ENCODE peak calls at places on chromosomes 6 and 20, in five cellular contexts. Q is IMR-90, B is mesenchymal stem cell, W is H1, Z is trophoblast cell. L is an unnamed sample.

GRCh38 chr20:59938221-59938620 is 1.9 kb downstream of the PPP1R3D start:
- DNase-seq in W (no peak), Q (peak), B (peak), Z (peak), L (no peak)

GRCh38 chr20:19823216-19823615 is 65.2 kb downstream of the RIN2 start:
- DNase-seq in W (no peak), Z (no peak), Q (peak), B (no peak), L (no peak)

GRCh38 chr6:31971279-31971992 is 502 bp downstream of the DXO start:
- DNase-seq in Z (no peak), Q (no peak), B (no peak), W (peak), L (no peak)

GRCh38 chr6:156948807-156949206 is 171.6 kb downstream of the ARID1B start:
- DNase-seq in W (no peak), B (peak), Q (peak), Z (peak), L (no peak)

GRCh38 chr6:45929421-45930361 is 86.0 kb downstream of the CLIC5 start:
- DNase-seq in Z (no peak), W (no peak), B (peak), Q (no peak), L (no peak)

GRCh38 chr20:63046841-63047240 is 40.1 kb upstream of the BHLHE23 start:
- DNase-seq in B (no peak), W (no peak), Q (no peak), Z (no peak), L (no peak)

GRCh38 chr6:41488392-41489129 is 57.6 kb upstream of the FOXP4 start:
- DNase-seq in Z (no peak), Q (peak), B (peak), W (peak), L (peak)

GRCh38 chr6:102381203-102381602 is 987.7 kb downstream of the GRIK2 start:
- DNase-seq in Q (no peak), Z (no peak), B (no peak), W (no peak), L (no peak)

GRCh38 chr20:61719691-61720347 is 345.9 kb downstream of the TAF4 start:
- DNase-seq in B (no peak), Z (no peak), Q (no peak), W (no peak), L (no peak)

GRCh38 chr6:66926060-66926459 is 1219.0 kb upstream of the EYS start:
- DNase-seq in Z (no peak), B (peak), W (no peak), Q (no peak), L (no peak)

GRCh38 chr20:21514553-21515251 is 838 bp upstream of the NKX2-2 start:
- DNase-seq in W (peak), Q (no peak), B (no peak), Z (no peak), L (no peak)

GRCh38 chr6:4402477-4402976 is 267.2 kb upstream of the ECI2 start:
- DNase-seq in Z (no peak), W (no peak), B (peak), Q (peak), L (no peak)

GRCh38 chr20:23047738-23048214 is 1.7 kb downstream of the THBD start:
- DNase-seq in W (no peak), Z (no peak), Q (no peak), B (no peak), L (no peak)

GRCh38 chr6:4055420-4056041 is 23.4 kb downstream of the FAM217A start:
- DNase-seq in B (peak), Q (peak), W (no peak), Z (peak), L (no peak)

GRCh38 chr20:60331688-60332300 is 373.6 kb downstream of the CDH26 start:
- DNase-seq in B (no peak), Z (no peak), W (no peak), Q (no peak), L (no peak)

GRCh38 chr20:24403410-24403809 is 66.0 kb upstream of the SYNDIG1 start:
- DNase-seq in Z (no peak), B (no peak), W (no peak), Q (no peak), L (no peak)

GRCh38 chr6:52304917-52305316 is 20.4 kb upstream of the MCM3 start:
- DNase-seq in Z (peak), B (peak), Q (peak), W (no peak), L (no peak)

GRCh38 chr6:137297887-137298286 is 78.7 kb upstream of the IFNGR1 start:
- DNase-seq in Q (peak), W (peak), Z (no peak), B (no peak), L (no peak)

GRCh38 chr6:7100072-7100750 is 7.5 kb upstream of the RREB1 start:
- DNase-seq in Q (no peak), W (no peak), Z (no peak), B (no peak), L (no peak)

GRCh38 chr6:138622967-138623366 is 123.7 kb upstream of the NHSL1 start:
- DNase-seq in W (no peak), B (no peak), Q (no peak), Z (no peak), L (no peak)

GRCh38 chr6:41512146-41512701 is 34.0 kb upstream of the FOXP4 start:
- DNase-seq in Q (no peak), W (no peak), B (no peak), Z (no peak), L (no peak)

GRCh38 chr6:2891768-2892170 is 11.3 kb downstream of the SERPINB9 start:
- DNase-seq in Z (no peak), B (no peak), W (no peak), Q (no peak), L (no peak)

GRCh38 chr6:10719386-10720228 is 3.3 kb upstream of the TMEM14C start:
- DNase-seq in Z (no peak), W (no peak), Q (no peak), B (no peak), L (no peak)

GRCh38 chr6:38625191-38625590 is 14.5 kb downstream of the BTBD9 start:
- DNase-seq in W (no peak), Z (no peak), Q (no peak), B (no peak), L (no peak)

GRCh38 chr20:24968278-24968677 is 19.2 kb downstream of the CST7 start:
- DNase-seq in B (no peak), Q (no peak), Z (no peak), W (no peak), L (no peak)

DNA sequence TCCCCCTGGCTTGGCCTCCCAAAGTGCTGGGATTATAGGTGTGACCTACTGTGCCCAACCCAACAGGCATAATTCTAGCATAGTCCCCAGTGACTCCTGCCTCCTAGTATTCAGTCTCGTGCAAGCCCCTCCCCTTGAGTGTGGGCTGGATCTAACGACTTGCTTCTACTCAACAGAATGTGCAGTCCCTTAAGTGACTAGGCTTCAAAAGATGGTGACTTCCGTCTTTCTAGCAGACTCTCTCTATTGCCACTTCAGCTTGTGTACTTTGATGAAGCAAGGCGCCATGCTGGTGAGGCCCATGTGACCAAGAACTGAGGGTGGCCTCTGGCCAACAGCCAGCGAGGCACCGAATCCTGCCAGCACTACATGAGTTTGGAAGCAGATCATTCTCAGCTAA is 109.6 kb upstream of the TRAF3IP2 start:
- DNase-seq in W (no peak), Z (no peak), Q (no peak), B (no peak), L (no peak)
- H3K23ac ChIP-seq in W (no peak), Z (no peak), Q (no peak), B (no peak), L (no peak)

DNA sequence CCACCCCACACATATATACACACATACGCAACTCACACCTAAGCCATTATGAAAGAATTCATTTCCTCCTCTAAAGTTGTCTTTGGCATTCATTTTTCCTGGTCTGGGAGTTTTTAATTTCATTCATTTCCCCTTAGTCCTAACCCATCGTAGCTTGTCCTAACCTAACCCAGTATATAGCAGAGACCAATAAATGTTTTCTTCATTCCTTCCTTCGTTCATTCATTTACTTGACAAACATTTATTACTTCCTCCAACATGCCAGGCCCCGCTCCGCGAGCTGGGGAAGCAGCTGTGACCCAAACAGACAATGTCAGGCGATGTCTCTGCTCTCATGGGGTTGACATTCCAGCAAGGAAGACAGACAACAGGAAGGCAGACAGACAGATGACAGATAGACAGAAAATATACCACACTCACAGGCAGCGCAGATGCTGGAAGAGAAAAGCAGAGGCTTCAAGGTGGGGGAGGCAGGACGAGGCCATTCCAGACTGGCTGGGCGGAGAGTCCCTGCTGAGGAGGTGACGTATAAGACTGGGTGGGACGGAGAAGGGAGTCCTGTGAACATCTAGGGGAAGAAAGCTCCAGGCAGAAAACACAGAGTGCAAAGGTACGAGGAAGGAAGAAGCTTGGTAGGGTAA is 33.7 kb upstream of the SIRPA start:
- DNase-seq in Z (no peak), W (no peak), Q (peak), B (peak), L (no peak)
- H3K4me3 ChIP-seq in Z (no peak), W (no peak), Q (no peak), B (no peak), L (no peak)

GRCh38 chr20:2932497-2932896 is 59.2 kb downstream of the PTPRA start:
- DNase-seq in W (no peak), Q (no peak), B (no peak), Z (no peak), L (no peak)
- H2AFZ ChIP-seq in W (no peak), Q (no peak), B (no peak), Z (no peak), L (no peak)

DNA sequence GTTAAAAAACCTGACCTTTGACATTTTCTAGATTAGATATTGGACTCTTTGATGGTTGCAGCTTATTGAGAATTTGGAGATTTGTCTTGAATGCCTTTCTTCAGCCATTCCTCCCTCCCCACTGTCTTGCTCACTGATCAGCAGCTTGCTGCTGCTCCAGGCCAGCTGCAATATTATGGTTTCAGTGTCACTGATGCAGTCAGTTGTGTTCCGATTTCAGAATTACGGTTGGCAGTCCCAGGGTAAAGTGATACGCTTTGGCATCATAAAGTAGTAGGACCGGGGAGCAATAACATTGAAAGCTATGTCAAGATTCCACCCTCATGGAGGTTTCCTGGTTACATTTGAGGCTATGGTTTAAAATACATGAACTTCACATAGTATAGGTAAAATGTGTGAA is 152.6 kb downstream of the BCKDHB start:
- DNase-seq in Q (no peak), Z (no peak), B (no peak), W (no peak), L (no peak)
- H3K23ac ChIP-seq in Q (no peak), Z (no peak), B (no peak), W (no peak), L (no peak)

GRCh38 chr6:130524552-130524951 is 158.7 kb downstream of the TMEM200A start:
- DNase-seq in W (no peak), Q (no peak), Z (no peak), B (no peak), L (no peak)
- H3K4me3 ChIP-seq in W (no peak), Q (no peak), Z (no peak), B (no peak), L (no peak)

GRCh38 chr6:12001706-12002070 is 10.4 kb upstream of the HIVEP1 start:
- DNase-seq in B (no peak), Z (no peak), Q (no peak), W (no peak), L (no peak)

GRCh38 chr6:11996751-11997150 is 15.4 kb upstream of the HIVEP1 start:
- DNase-seq in B (no peak), Z (no peak), W (no peak), Q (no peak), L (no peak)

GRCh38 chr6:12000174-12000573 is 11.9 kb upstream of the HIVEP1 start:
- DNase-seq in Z (no peak), W (no peak), B (no peak), Q (no peak), L (no peak)

GRCh38 chr6:12001004-12001705 is 11.0 kb upstream of the HIVEP1 start:
- DNase-seq in Z (no peak), W (no peak), Q (no peak), B (no peak), L (no peak)

GRCh38 chr6:11999245-11999644 is 12.9 kb upstream of the HIVEP1 start:
- DNase-seq in Q (peak), W (no peak), Z (peak), B (no peak), L (no peak)
- H2AFZ ChIP-seq in Q (no peak), W (no peak), Z (no peak), B (no peak), L (no peak)

DNA sequence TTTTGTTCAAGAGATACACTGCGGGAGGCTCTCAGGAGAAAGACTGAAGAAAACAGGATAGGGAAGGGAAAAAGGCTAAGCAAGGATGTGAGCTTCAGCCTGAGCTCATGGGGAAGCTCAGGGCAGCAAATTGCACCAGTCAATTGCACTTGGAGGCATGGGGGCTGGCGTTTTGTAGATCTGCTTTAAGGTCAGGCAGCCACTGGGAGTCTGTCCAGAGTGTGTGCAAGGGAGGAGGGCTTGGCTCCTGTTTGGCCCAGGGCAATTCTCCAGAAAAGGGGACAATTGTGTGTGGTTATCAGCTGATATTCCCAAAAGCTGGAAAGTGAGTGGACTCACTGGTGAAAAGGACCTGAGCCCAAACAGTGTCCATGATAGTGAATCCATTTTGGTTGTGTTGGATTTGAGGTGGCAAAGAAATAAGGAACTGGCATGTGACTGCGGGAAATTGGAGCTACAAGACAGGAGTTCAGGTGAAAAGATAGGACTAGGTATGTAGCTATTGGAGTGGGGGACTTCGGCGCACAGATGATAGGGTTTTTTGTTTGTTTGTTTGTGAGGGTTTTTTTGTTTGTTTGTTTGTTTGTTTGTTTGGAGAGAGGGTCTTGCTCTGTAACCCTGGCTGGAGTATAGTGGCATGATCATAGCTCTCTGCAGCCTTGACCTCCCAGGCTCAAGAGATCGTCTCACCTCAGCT is 22.3 kb upstream of the IER3 start:
- DNase-seq in B (no peak), Z (no peak), W (no peak), Q (no peak), L (no peak)
- H3K23ac ChIP-seq in B (no peak), Z (no peak), W (no peak), Q (peak), L (no peak)

DNA sequence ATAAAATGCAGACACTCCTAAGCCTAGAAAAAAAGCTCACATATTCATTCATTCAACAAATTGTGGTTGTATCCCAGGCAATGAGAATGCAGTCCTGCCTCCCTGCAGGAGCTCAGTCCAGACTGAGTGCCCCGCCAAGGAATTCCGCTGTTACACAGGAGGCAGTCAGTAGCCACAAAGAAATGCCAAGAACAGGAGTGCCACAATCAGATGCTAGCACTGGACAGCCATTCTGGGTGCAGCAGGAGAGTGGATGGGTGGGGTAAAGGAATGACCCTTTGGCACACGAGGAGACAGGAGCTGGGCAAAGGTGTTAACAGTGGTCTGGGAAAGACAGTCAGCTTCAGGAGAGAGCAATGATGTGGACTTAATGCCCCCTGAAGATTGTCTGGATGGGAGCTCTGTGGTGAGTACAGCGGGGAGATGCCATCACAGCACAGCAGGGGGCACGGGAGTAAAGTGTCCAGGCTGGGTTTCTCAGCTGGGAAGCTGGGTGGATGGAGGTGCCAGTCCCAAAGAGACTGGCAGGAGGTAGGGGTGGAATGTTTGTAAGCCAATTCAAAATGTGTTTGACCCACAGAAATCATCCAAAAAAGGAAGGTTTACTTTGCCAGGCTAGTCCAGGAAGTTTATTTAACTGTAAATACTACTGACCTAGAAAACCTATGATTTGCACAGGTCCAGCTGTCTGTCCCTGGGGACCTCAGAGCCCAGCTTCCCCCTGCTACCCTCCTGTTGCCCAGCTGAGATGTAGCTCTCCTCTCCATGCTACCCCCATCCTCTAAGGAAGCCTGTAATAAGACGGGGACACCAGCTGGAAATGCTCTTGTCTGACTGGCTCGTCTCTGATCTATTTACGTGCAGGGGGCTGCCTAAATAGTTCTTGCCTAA is 84.1 kb downstream of the SLC23A2 start:
- DNase-seq in B (peak), W (no peak), Q (peak), Z (no peak), L (no peak)
- H3K4me3 ChIP-seq in B (no peak), W (no peak), Q (no peak), Z (no peak), L (no peak)

DNA sequence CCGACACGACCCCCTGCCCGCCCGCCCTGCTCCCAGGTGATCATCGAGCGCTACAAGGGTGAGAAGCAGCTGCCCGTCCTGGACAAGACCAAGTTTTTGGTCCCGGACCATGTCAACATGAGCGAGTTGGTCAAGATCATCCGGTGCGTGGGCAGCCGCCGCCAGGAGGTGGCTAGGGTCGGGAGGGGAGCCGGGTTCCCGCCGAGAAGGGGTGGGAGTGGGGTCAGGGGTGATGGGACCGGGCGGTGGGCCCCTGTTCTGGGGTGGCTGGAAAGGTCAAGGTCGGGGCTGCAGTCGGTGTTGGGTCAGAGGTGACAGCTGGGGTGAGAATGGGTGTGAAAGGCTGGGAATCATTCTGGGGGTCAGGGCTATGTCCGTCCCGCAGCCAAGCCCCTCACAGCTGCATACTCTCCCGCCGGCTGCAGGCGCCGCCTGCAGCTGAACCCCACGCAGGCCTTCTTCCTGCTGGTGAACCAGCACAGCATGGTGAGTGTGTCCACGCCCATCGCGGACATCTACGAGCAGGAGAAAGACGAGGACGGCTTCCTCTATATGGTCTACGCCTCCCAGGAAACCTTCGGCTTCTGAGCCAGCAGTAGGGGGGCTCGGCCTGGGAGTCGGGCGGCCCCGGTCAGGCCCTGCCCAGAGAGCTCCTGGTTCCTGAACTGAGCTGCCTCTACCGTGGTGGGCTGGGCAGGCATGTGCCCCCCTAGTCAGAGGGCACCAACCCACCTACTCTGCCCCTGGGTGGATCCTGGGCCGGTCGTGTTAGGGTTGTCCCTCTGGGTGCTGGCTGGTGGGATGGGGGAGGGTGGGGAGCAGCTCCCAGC is 1.0 kb downstream of the MAP1LC3A start:
- DNase-seq in Q (no peak), W (no peak), Z (no peak), B (no peak), L (no peak)
- H2AFZ ChIP-seq in Q (peak), W (no peak), Z (no peak), B (no peak), L (no peak)

GRCh38 chr6:43013843-43014433 is at the start of the genes KLHDC3 and MEA1:
- DNase-seq in Q (peak), B (peak), Z (peak), W (peak), L (peak)
- H3K23ac ChIP-seq in Q (peak), B (no peak), Z (no peak), W (no peak), L (peak)

L was measured in neuronal stem cell.